ENCODE peak calls at places on chromosomes 2 and 18, in six cellular contexts. Y is kidney; E is naive thymus-derived CD8-positive, alpha-beta T cell; S is amniotic stem cell; Q is endothelial cell; F is stimulated activated CD8-positive, alpha-beta memory T cell treated with anti-CD3 and anti-CD28 coated beads, Interleukin-4, amount 100 ng/mL, for 1 hour. H is an unnamed sample.

GRCh38 chr2:9547272-9547991 is 8.2 kb downstream of the ADAM17 start:
- DNase-seq in E (no peak), S (no peak), F (no peak), Q (no peak), Y (no peak), H (no peak)

GRCh38 chr2:142879191-142879590 is 1.7 kb downstream of the KYNU start:
- DNase-seq in F (no peak), E (no peak), S (no peak), Q (no peak), Y (no peak), H (no peak)

GRCh38 chr18:31438402-31438801 is 9.1 kb upstream of the DSG3 start:
- DNase-seq in S (no peak), Y (no peak), Q (no peak), F (no peak), E (no peak), H (no peak)

GRCh38 chr18:8301427-8302172 is 307.6 kb upstream of the RAB12 start:
- DNase-seq in Y (no peak), S (no peak), E (no peak), Q (no peak), F (no peak), H (no peak)

GRCh38 chr2:98127229-98127989 is 40.4 kb downstream of the VWA3B start:
- DNase-seq in S (no peak), Q (no peak), F (no peak), Y (no peak), E (no peak), H (no peak)

GRCh38 chr2:43400508-43400907 is 174.1 kb upstream of the ZFP36L2 start:
- DNase-seq in Y (no peak), S (no peak), F (no peak), E (no peak), Q (no peak), H (no peak)

GRCh38 chr2:105644174-105644980 is 100.3 kb upstream of the NCK2 start:
- DNase-seq in Q (no peak), E (no peak), Y (no peak), S (no peak), F (no peak), H (no peak)

GRCh38 chr18:37452697-37453385 is 112.8 kb downstream of the CELF4 start:
- DNase-seq in Q (no peak), S (no peak), E (no peak), F (no peak), Y (no peak), H (no peak)